ENCODE peak calls at places on chromosomes 1 and 21, in ten cellular contexts. One of them, this sample, is unnamed.
A peak's percentile ranks its signal among the peaks of the same experiment; 100 is the strongest.

GRCh38 chr1:235954306-235955283 is 87.9 kb upstream of the LYST start:
- DNase-seq in HCT116: no peak
- DNase-seq in fibroblast of lung: no peak
- DNase-seq in CD4-positive, alpha-beta T cell: peak; percentile 57
- DNase-seq in A549: no peak
- DNase-seq in tibial artery: peak; percentile 30
- DNase-seq in brain microvascular endothelial cell: peak; percentile 34
- DNase-seq in ovary: no peak
- DNase-seq in AG04450: no peak
- DNase-seq in testis: no peak
- DNase-seq in this sample: no peak

GRCh38 chr1:31795801-31796621 is 19.8 kb downstream of the SPOCD1 start:
- DNase-seq in ovary: peak; percentile 33
- DNase-seq in testis: no peak
- DNase-seq in A549: no peak
- DNase-seq in CD4-positive, alpha-beta T cell: peak; percentile 15
- DNase-seq in HCT116: no peak
- DNase-seq in brain microvascular endothelial cell: peak; percentile 86
- DNase-seq in tibial artery: peak; percentile 23
- DNase-seq in fibroblast of lung: peak; percentile 85
- DNase-seq in AG04450: peak; percentile 49
- DNase-seq in this sample: no peak

GRCh38 chr1:1761504-1762376 is 16.5 kb downstream of the NADK start:
- DNase-seq in fibroblast of lung: no peak
- DNase-seq in HCT116: no peak
- DNase-seq in testis: no peak
- DNase-seq in CD4-positive, alpha-beta T cell: no peak
- DNase-seq in tibial artery: no peak
- DNase-seq in A549: no peak
- DNase-seq in AG04450: no peak
- DNase-seq in brain microvascular endothelial cell: no peak
- DNase-seq in ovary: no peak
- DNase-seq in this sample: no peak

GRCh38 chr21:41919666-41920398 is 34.0 kb downstream of the C2CD2 start:
- DNase-seq in ovary: no peak
- DNase-seq in brain microvascular endothelial cell: no peak
- DNase-seq in AG04450: no peak
- DNase-seq in tibial artery: no peak
- DNase-seq in CD4-positive, alpha-beta T cell: no peak
- DNase-seq in testis: no peak
- DNase-seq in HCT116: no peak
- DNase-seq in fibroblast of lung: no peak
- DNase-seq in A549: no peak
- DNase-seq in this sample: no peak

GRCh38 chr1:24743404-24744211 is 1.6 kb upstream of the CLIC4 start:
- DNase-seq in brain microvascular endothelial cell: peak; percentile 28
- DNase-seq in fibroblast of lung: peak; percentile 75
- DNase-seq in testis: no peak
- DNase-seq in A549: no peak
- DNase-seq in HCT116: no peak
- DNase-seq in ovary: no peak
- DNase-seq in AG04450: no peak
- DNase-seq in CD4-positive, alpha-beta T cell: no peak
- DNase-seq in tibial artery: no peak
- DNase-seq in this sample: peak; percentile 35

GRCh38 chr1:228502522-228502921 is 15.3 kb downstream of the RNF187 start:
- DNase-seq in fibroblast of lung: no peak
- DNase-seq in testis: no peak
- DNase-seq in CD4-positive, alpha-beta T cell: no peak
- DNase-seq in A549: no peak
- DNase-seq in tibial artery: no peak
- DNase-seq in AG04450: no peak
- DNase-seq in ovary: no peak
- DNase-seq in brain microvascular endothelial cell: no peak
- DNase-seq in HCT116: no peak
- DNase-seq in this sample: no peak

GRCh38 chr1:232884262-232884661 is 66.1 kb upstream of the NTPCR start:
- DNase-seq in A549: no peak
- DNase-seq in brain microvascular endothelial cell: peak; percentile 16
- DNase-seq in ovary: no peak
- DNase-seq in fibroblast of lung: no peak
- DNase-seq in AG04450: no peak
- DNase-seq in CD4-positive, alpha-beta T cell: no peak
- DNase-seq in tibial artery: no peak
- DNase-seq in HCT116: no peak
- DNase-seq in testis: no peak
- DNase-seq in this sample: no peak

GRCh38 chr1:247588060-247588459 is at the start of gene OR2G2:
- DNase-seq in brain microvascular endothelial cell: no peak
- DNase-seq in fibroblast of lung: no peak
- DNase-seq in tibial artery: no peak
- DNase-seq in AG04450: no peak
- DNase-seq in A549: no peak
- DNase-seq in HCT116: no peak
- DNase-seq in ovary: no peak
- DNase-seq in CD4-positive, alpha-beta T cell: no peak
- DNase-seq in testis: no peak
- DNase-seq in this sample: no peak

GRCh38 chr1:192732787-192733186 is 76.1 kb upstream of the RGS2 start:
- DNase-seq in fibroblast of lung: no peak
- DNase-seq in ovary: no peak
- DNase-seq in AG04450: no peak
- DNase-seq in A549: peak; percentile 10
- DNase-seq in CD4-positive, alpha-beta T cell: no peak
- DNase-seq in HCT116: peak; percentile 28
- DNase-seq in tibial artery: no peak
- DNase-seq in testis: no peak
- DNase-seq in brain microvascular endothelial cell: no peak
- DNase-seq in this sample: no peak

GRCh38 chr1:210750468-210750867 is 383.5 kb downstream of the KCNH1 start:
- DNase-seq in CD4-positive, alpha-beta T cell: no peak
- DNase-seq in ovary: no peak
- DNase-seq in A549: no peak
- DNase-seq in tibial artery: no peak
- DNase-seq in brain microvascular endothelial cell: no peak
- DNase-seq in testis: no peak
- DNase-seq in AG04450: no peak
- DNase-seq in HCT116: no peak
- DNase-seq in fibroblast of lung: no peak
- DNase-seq in this sample: no peak

GRCh38 chr1:120179420-120180348 is 3.4 kb upstream of the SEC22B start:
- DNase-seq in ovary: peak; percentile 26
- DNase-seq in A549: no peak
- DNase-seq in brain microvascular endothelial cell: peak; percentile 82
- DNase-seq in AG04450: peak; percentile 61
- DNase-seq in tibial artery: no peak
- DNase-seq in fibroblast of lung: peak; percentile 93
- DNase-seq in testis: peak; percentile 15
- DNase-seq in CD4-positive, alpha-beta T cell: no peak
- DNase-seq in HCT116: no peak
- DNase-seq in this sample: no peak

GRCh38 chr1:120176092-120176855 is at the start of gene SEC22B:
- DNase-seq in A549: peak; percentile 60
- DNase-seq in fibroblast of lung: peak; percentile 97
- DNase-seq in testis: peak; percentile 91
- DNase-seq in AG04450: peak; percentile 91
- DNase-seq in brain microvascular endothelial cell: peak; percentile 91
- DNase-seq in CD4-positive, alpha-beta T cell: peak; percentile 83
- DNase-seq in HCT116: peak; percentile 94
- DNase-seq in ovary: peak; percentile 89
- DNase-seq in tibial artery: peak; percentile 90
- DNase-seq in this sample: peak; percentile 82

GRCh38 chr1:120178799-120179419 is 2.6 kb upstream of the SEC22B start:
- DNase-seq in A549: no peak
- DNase-seq in ovary: no peak
- DNase-seq in brain microvascular endothelial cell: no peak
- DNase-seq in AG04450: no peak
- DNase-seq in testis: no peak
- DNase-seq in CD4-positive, alpha-beta T cell: no peak
- DNase-seq in HCT116: no peak
- DNase-seq in tibial artery: no peak
- DNase-seq in fibroblast of lung: peak; percentile 44
- DNase-seq in this sample: no peak
- TF ChIP-seq CTCF in A549: no peak
- TF ChIP-seq CTCF in ovary: no peak
- TF ChIP-seq CTCF in brain microvascular endothelial cell: no peak
- TF ChIP-seq CTCF in AG04450: peak; percentile 33
- TF ChIP-seq CTCF in testis: no peak
- TF ChIP-seq CTCF in CD4-positive, alpha-beta T cell: no peak
- TF ChIP-seq CTCF in HCT116: no peak
- TF ChIP-seq CTCF in tibial artery: no peak
- TF ChIP-seq CTCF in fibroblast of lung: peak; percentile 12
- TF ChIP-seq CTCF in this sample: no peak

DNA sequence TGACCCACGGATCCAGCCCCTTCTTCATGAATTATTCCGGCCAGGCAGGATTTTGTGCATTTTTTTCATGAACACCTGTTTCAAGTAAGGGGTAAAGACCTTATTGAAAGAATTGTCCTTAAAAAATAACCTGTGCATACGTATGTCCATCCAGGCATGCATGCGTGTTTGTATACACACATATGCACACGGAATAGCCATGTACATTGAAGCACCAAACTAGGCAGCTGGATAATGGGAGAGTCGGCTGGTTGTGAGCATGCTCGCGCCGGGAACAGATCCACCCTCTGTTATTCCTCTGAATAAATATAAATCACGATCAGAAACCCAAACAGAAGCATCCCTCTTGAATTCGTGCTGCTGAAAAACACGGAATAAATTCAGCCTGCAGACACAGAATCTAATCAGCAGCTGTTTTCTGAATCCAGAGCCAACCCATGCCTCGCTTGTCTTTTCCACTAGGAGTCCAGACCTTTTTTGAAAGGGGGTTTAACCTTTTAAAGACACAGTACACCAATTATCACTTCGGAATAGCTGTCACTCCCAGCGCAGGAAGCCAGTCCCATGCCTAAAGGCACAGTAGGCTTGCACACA is at the start of gene HIVEP3:
- DNase-seq in CD4-positive, alpha-beta T cell: no peak
- DNase-seq in A549: peak; percentile 66
- DNase-seq in tibial artery: no peak
- DNase-seq in testis: peak; percentile 42
- DNase-seq in brain microvascular endothelial cell: no peak
- DNase-seq in fibroblast of lung: peak; percentile 42
- DNase-seq in ovary: no peak
- DNase-seq in HCT116: no peak
- DNase-seq in AG04450: no peak
- DNase-seq in this sample: peak; percentile 44
- H3K27ac ChIP-seq in CD4-positive, alpha-beta T cell: peak within 1 kb of the TSS; percentile 57
- H3K27ac ChIP-seq in A549: peak within 1 kb of the TSS; percentile 75
- H3K27ac ChIP-seq in tibial artery: peak within 1 kb of the TSS; percentile 4
- H3K27ac ChIP-seq in testis: no peak within 1 kb of the TSS
- H3K27ac ChIP-seq in brain microvascular endothelial cell: peak within 1 kb of the TSS; percentile 0
- H3K27ac ChIP-seq in fibroblast of lung: no peak within 1 kb of the TSS
- H3K27ac ChIP-seq in ovary: no peak within 1 kb of the TSS
- H3K27ac ChIP-seq in HCT116: peak within 1 kb of the TSS; percentile 41
- H3K27ac ChIP-seq in AG04450: no peak within 1 kb of the TSS
- H3K27ac ChIP-seq in this sample: no peak within 1 kb of the TSS

GRCh38 chr1:237041461-237041794 is 556 bp upstream of the RYR2 start:
- DNase-seq in brain microvascular endothelial cell: no peak
- DNase-seq in HCT116: no peak
- DNase-seq in AG04450: no peak
- DNase-seq in tibial artery: no peak
- DNase-seq in fibroblast of lung: no peak
- DNase-seq in testis: no peak
- DNase-seq in CD4-positive, alpha-beta T cell: no peak
- DNase-seq in ovary: no peak
- DNase-seq in A549: no peak
- DNase-seq in this sample: no peak

GRCh38 chr1:237040823-237041222 is 1.2 kb upstream of the RYR2 start:
- DNase-seq in fibroblast of lung: no peak
- DNase-seq in AG04450: no peak
- DNase-seq in testis: no peak
- DNase-seq in A549: no peak
- DNase-seq in HCT116: no peak
- DNase-seq in ovary: no peak
- DNase-seq in CD4-positive, alpha-beta T cell: no peak
- DNase-seq in brain microvascular endothelial cell: no peak
- DNase-seq in tibial artery: no peak
- DNase-seq in this sample: no peak

GRCh38 chr1:237035759-237036158 is 6.2 kb upstream of the RYR2 start:
- DNase-seq in brain microvascular endothelial cell: no peak
- DNase-seq in testis: no peak
- DNase-seq in tibial artery: no peak
- DNase-seq in AG04450: no peak
- DNase-seq in ovary: no peak
- DNase-seq in fibroblast of lung: no peak
- DNase-seq in HCT116: no peak
- DNase-seq in A549: no peak
- DNase-seq in CD4-positive, alpha-beta T cell: no peak
- DNase-seq in this sample: no peak

GRCh38 chr1:237041795-237042466 is at the start of gene RYR2:
- DNase-seq in brain microvascular endothelial cell: no peak
- DNase-seq in AG04450: no peak
- DNase-seq in CD4-positive, alpha-beta T cell: no peak
- DNase-seq in tibial artery: no peak
- DNase-seq in HCT116: no peak
- DNase-seq in A549: peak; percentile 39
- DNase-seq in ovary: peak; percentile 52
- DNase-seq in testis: peak; percentile 64
- DNase-seq in fibroblast of lung: peak; percentile 12
- DNase-seq in this sample: no peak

DNA sequence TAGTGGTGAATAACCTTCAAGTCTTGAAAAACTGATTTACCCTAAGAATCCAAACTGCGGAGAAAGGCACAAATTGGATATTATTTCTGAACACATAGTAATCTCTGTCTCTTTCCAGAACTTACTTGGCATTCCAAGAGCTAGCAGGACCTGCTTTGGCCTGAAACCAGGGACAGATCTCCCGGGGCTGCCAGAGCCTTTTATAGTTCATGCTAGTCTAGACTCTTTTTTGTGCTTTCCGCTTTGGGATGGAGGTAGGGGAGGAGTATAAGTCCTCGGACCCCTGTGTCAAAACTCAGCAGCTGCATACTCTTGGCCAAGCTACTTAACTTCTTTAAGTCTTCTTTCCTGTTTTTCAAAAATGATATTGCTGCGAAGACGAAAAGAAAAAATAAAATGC is 3.8 kb upstream of the RYR2 start:
- DNase-seq in ovary: no peak
- DNase-seq in tibial artery: no peak
- DNase-seq in testis: no peak
- DNase-seq in CD4-positive, alpha-beta T cell: no peak
- DNase-seq in brain microvascular endothelial cell: no peak
- DNase-seq in HCT116: no peak
- DNase-seq in A549: no peak
- DNase-seq in fibroblast of lung: no peak
- DNase-seq in AG04450: no peak
- DNase-seq in this sample: no peak
- TF ChIP-seq CTCF in ovary: no peak
- TF ChIP-seq CTCF in tibial artery: no peak
- TF ChIP-seq CTCF in testis: no peak
- TF ChIP-seq CTCF in CD4-positive, alpha-beta T cell: no peak
- TF ChIP-seq CTCF in brain microvascular endothelial cell: no peak
- TF ChIP-seq CTCF in HCT116: no peak
- TF ChIP-seq CTCF in A549: no peak
- TF ChIP-seq CTCF in fibroblast of lung: no peak
- TF ChIP-seq CTCF in AG04450: no peak
- TF ChIP-seq CTCF in this sample: no peak

DNA sequence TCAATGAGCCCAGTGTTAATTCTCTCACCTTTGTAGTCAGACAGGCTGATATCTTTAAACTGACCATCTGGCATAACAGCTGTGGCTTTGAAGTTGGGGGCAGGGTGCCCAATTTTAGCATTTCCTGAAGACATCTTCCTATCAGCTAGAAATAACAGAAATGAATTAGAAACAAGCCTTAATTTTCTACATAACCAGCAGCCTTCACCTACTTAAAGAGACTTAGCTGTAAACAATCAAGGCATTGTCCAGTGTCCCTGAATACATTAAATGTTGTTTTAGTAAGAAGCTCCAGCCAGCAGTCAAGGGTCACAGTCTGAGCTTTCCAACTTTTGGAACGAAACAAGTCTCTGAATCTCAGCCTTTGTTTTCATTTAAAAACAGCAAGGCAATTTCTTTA is 2.8 kb downstream of the PRDX1 start:
- DNase-seq in AG04450: no peak
- DNase-seq in tibial artery: no peak
- DNase-seq in brain microvascular endothelial cell: no peak
- DNase-seq in testis: peak; percentile 36
- DNase-seq in HCT116: no peak
- DNase-seq in ovary: no peak
- DNase-seq in A549: no peak
- DNase-seq in CD4-positive, alpha-beta T cell: no peak
- DNase-seq in fibroblast of lung: peak; percentile 17
- DNase-seq in this sample: no peak
- H3K27ac ChIP-seq in AG04450: no peak overlapping the region
- H3K27ac ChIP-seq in tibial artery: peak overlapping the region; percentile 2
- H3K27ac ChIP-seq in brain microvascular endothelial cell: no peak overlapping the region
- H3K27ac ChIP-seq in testis: peak overlapping the region; percentile 22
- H3K27ac ChIP-seq in HCT116: no peak overlapping the region
- H3K27ac ChIP-seq in ovary: no peak overlapping the region
- H3K27ac ChIP-seq in A549: no peak overlapping the region
- H3K27ac ChIP-seq in CD4-positive, alpha-beta T cell: no peak overlapping the region
- H3K27ac ChIP-seq in fibroblast of lung: no peak overlapping the region
- H3K27ac ChIP-seq in this sample: no peak overlapping the region